ENCODE peak calls at places on chromosomes 13 and 19, in nine cellular contexts. K is prostate gland; Z is psoas muscle; V is breast epithelium; S is heart right ventricle; R is CD8-positive, alpha-beta T cell; C is sigmoid colon; L is vagina; I is body of pancreas. U is an unnamed sample. For H3K4me1, the result is how much of the 10 kb centered on the place peaks cover.

GRCh38 chr13:19181621-19182485 is at the start of gene TUBA3C:
- DNase-seq in K (peak), Z (no peak), V (peak), S (no peak), R (no peak), C (no peak), L (peak), I (no peak), U (no peak)

GRCh38 chr13:76707360-76707759 is 178.8 kb downstream of the KCTD12 start:
- DNase-seq in K (no peak), Z (no peak), V (no peak), S (no peak), R (no peak), C (no peak), L (no peak), I (no peak), U (no peak)

GRCh38 chr19:1384085-1384462 is 367 bp downstream of the NDUFS7 start:
- DNase-seq in K (no peak), Z (no peak), V (no peak), S (no peak), R (no peak), C (no peak), L (no peak), I (no peak), U (no peak)

GRCh38 chr19:43290568-43291359 is 21.4 kb upstream of the PSG9 start:
- DNase-seq in K (no peak), Z (no peak), V (no peak), S (no peak), R (no peak), C (no peak), L (no peak), I (no peak), U (no peak)

GRCh38 chr19:42229263-42229854 is 9.2 kb downstream of the ZNF526 start:
- DNase-seq in K (no peak), Z (no peak), V (no peak), S (no peak), R (no peak), C (no peak), L (no peak), I (no peak), U (no peak)

GRCh38 chr19:23867895-23868294 is 46.8 kb upstream of the ZNF726 start:
- DNase-seq in K (no peak), Z (no peak), V (no peak), S (no peak), R (no peak), C (no peak), L (no peak), I (no peak), U (no peak)

GRCh38 chr13:27374650-27375049 is 49.8 kb upstream of the GTF3A start:
- DNase-seq in K (peak), Z (peak), V (peak), S (peak), R (peak), C (peak), L (no peak), I (peak), U (no peak)

GRCh38 chr13:99144306-99144705 is 56.3 kb upstream of the UBAC2 start:
- DNase-seq in K (no peak), Z (no peak), V (no peak), S (no peak), R (no peak), C (no peak), L (no peak), I (no peak), U (no peak)

GRCh38 chr13:73411067-73411809 is 352.4 kb downstream of the KLF5 start:
- DNase-seq in K (no peak), Z (no peak), V (no peak), S (no peak), R (no peak), C (no peak), L (no peak), I (no peak), U (no peak)

GRCh38 chr19:10143700-10144099 is 24.0 kb upstream of the EIF3G start:
- DNase-seq in K (no peak), Z (no peak), V (no peak), S (no peak), R (no peak), C (no peak), L (no peak), I (no peak), U (no peak)

GRCh38 chr13:109572389-109572788 is 214.0 kb downstream of the IRS2 start:
- DNase-seq in K (no peak), Z (no peak), V (no peak), S (no peak), R (no peak), C (no peak), L (no peak), I (no peak), U (no peak)

GRCh38 chr19:31946491-31946890 is 398.9 kb upstream of the ZNF507 start:
- DNase-seq in K (no peak), Z (no peak), V (no peak), S (peak), R (no peak), C (no peak), L (no peak), I (no peak), U (no peak)

GRCh38 chr19:48321372-48321621 is 4.1 kb upstream of the EMP3 start:
- DNase-seq in K (peak), Z (peak), V (peak), S (peak), R (peak), C (peak), L (peak), I (peak), U (peak)
- H3K4me1 ChIP-seq in K (under half), Z (under half), V (under half), S (half or more), R (under half), C (under half), L (under half), I (under half), U (under half)

GRCh38 chr19:18350490-18350889 is 10.1 kb downstream of the PGPEP1 start:
- DNase-seq in K (no peak), Z (no peak), V (no peak), S (no peak), R (no peak), C (no peak), L (no peak), I (no peak), U (no peak)

GRCh38 chr19:18345296-18345695 is 4.9 kb downstream of the PGPEP1 start:
- DNase-seq in K (no peak), Z (no peak), V (no peak), S (no peak), R (no peak), C (no peak), L (no peak), I (no peak), U (no peak)

GRCh38 chr19:18349524-18350128 is 9.2 kb downstream of the PGPEP1 start:
- DNase-seq in K (peak), Z (peak), V (no peak), S (peak), R (no peak), C (no peak), L (no peak), I (peak), U (no peak)

GRCh38 chr19:18346091-18346490 is 5.7 kb downstream of the PGPEP1 start:
- DNase-seq in K (no peak), Z (no peak), V (peak), S (no peak), R (no peak), C (no peak), L (no peak), I (no peak), U (no peak)

DNA sequence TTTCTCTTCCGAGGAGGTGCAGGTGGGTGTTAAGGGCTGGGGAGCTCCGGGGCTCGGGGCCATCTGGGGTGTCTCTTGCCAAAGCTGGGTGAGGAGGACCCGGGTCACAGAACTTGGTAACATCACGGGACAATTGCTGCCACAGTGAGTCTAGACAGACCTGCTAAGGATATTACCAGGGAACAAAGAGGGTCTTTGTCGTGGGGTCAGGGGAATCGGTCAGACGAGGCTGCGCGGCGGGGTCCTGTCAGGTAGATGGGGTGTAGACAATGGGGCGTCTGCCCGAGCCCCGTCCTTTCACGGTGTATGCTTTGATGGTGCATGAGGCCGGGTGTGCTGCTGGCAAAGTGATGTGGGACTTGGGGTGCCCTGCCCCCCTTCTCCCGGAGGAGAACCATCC is 7.8 kb downstream of the PGPEP1 start:
- DNase-seq in K (no peak), Z (no peak), V (no peak), S (no peak), R (no peak), C (no peak), L (no peak), I (no peak), U (no peak)
- H3K4me3 ChIP-seq in K (no peak), Z (no peak), V (no peak), S (no peak), R (no peak), C (no peak), L (no peak), I (no peak), U (no peak)

DNA sequence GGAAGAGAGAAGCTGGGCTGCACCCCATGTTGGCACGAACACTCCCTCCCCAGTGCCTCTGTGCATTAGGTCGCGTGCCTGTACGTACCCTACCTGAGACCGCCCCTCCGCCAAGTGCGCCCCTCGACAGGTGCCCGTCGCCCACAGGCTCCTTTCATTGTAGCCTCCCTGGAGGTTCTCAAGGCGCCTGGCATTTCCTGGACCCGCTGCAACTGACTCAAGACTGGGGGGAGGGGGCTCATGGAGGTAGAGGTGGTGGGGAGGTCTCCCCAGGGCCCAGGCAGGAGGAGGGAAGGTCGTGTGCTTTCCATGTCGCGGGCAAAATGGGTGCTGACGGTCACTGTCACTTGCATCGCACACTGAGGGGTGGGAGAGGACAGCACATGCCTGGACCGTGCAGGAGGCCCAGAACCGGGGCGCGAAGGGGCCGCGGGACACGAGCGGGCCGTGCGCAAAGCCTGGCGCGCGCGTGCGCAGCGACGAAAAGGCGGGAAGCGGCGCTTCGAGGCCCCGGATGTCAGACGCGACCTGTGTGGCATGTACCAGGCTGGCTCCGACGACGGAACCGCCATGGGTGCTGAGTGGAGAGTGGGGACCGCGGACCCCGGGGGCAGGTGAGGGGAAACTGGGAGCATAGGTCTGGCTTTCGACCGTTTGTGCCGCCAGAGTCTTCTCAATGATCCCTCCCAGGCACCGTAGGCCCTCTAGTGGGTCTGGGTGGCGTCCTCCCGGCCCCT is 16.5 kb downstream of the NFIX start:
- DNase-seq in K (no peak), Z (no peak), V (no peak), S (no peak), R (no peak), C (no peak), L (no peak), I (no peak), U (no peak)
- H3K27ac ChIP-seq in K (peak), Z (peak), V (peak), S (peak), R (no peak), C (peak), L (peak), I (no peak), U (no peak)

GRCh38 chr19:40801449-40802299 is 2.7 kb downstream of the EGLN2 start:
- DNase-seq in K (no peak), Z (no peak), V (no peak), S (no peak), R (no peak), C (no peak), L (no peak), I (no peak), U (no peak)
- H3K4me1 ChIP-seq in K (half or more), Z (half or more), V (half or more), S (half or more), R (half or more), C (half or more), L (half or more), I (half or more), U (under half)

GRCh38 chr19:3585301-3586123 is at the start of gene GIPC3:
- DNase-seq in K (no peak), Z (no peak), V (no peak), S (no peak), R (no peak), C (no peak), L (no peak), I (no peak), U (no peak)

GRCh38 chr19:3589439-3589838 is 4.2 kb downstream of the GIPC3 start:
- DNase-seq in K (no peak), Z (no peak), V (no peak), S (no peak), R (no peak), C (no peak), L (no peak), I (no peak), U (no peak)

GRCh38 chr19:3586707-3587346 is 1.5 kb downstream of the GIPC3 start:
- DNase-seq in K (no peak), Z (no peak), V (no peak), S (no peak), R (no peak), C (no peak), L (no peak), I (peak), U (no peak)

GRCh38 chr19:3589949-3590348 is 4.7 kb downstream of the GIPC3 start:
- DNase-seq in K (no peak), Z (no peak), V (no peak), S (no peak), R (no peak), C (no peak), L (no peak), I (no peak), U (no peak)

GRCh38 chr19:3586124-3586626 is 897 bp downstream of the GIPC3 start:
- DNase-seq in K (no peak), Z (no peak), V (no peak), S (no peak), R (peak), C (no peak), L (no peak), I (no peak), U (no peak)
- H3K4me3 ChIP-seq in K (peak), Z (peak), V (peak), S (peak), R (peak), C (peak), L (peak), I (no peak), U (no peak)

GRCh38 chr19:38706792-38707511 is 37.3 kb downstream of the CAPN12 start:
- DNase-seq in K (no peak), Z (no peak), V (no peak), S (no peak), R (no peak), C (no peak), L (no peak), I (no peak), U (no peak)

GRCh38 chr19:38709671-38710415 is 34.4 kb downstream of the CAPN12 start:
- DNase-seq in K (no peak), Z (no peak), V (no peak), S (no peak), R (no peak), C (no peak), L (no peak), I (no peak), U (no peak)

GRCh38 chr19:38709119-38709518 is 35.2 kb downstream of the CAPN12 start:
- DNase-seq in K (no peak), Z (no peak), V (no peak), S (no peak), R (no peak), C (no peak), L (no peak), I (no peak), U (no peak)

GRCh38 chr19:38707512-38708114 is 36.7 kb downstream of the CAPN12 start:
- DNase-seq in K (peak), Z (peak), V (peak), S (peak), R (no peak), C (peak), L (no peak), I (peak), U (no peak)

DNA sequence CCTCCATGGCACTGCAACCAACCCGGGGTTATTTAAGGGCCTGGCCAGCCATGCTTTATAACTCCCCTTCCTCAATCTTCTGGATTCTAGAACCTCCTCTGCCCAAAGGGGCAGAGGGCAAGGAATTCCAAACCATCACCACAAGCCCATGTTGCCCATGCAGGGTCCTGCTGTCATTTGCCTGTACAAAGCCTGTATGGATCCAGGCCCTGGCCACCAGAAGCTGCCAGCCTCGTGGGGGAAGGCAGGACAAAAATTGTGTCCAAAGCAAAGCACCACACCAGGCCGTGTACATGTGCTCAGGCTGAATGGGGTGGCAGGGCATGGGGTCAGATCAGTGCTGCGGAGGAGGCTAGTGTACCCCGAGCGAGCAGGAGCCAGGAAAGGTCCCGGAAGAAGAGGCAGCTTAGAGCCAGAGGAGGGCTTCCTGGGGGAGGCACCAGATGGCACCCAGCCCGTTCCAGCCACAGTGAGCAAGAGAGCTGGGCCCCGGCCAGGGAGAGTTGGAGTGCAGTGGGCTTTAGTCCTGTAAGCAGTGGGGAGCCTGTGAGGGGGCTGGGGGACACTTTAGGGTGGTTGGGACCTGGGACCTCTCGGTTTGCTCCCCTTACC is 35.8 kb downstream of the CAPN12 start:
- DNase-seq in K (no peak), Z (no peak), V (no peak), S (no peak), R (no peak), C (no peak), L (no peak), I (no peak), U (no peak)
- H3K27ac ChIP-seq in K (peak), Z (peak), V (peak), S (peak), R (no peak), C (peak), L (peak), I (peak), U (peak)

GRCh38 chr19:16096281-16096855 is 15.3 kb upstream of the RAB8A start:
- DNase-seq in K (no peak), Z (no peak), V (no peak), S (no peak), R (no peak), C (no peak), L (no peak), I (no peak), U (no peak)
- H3K4me1 ChIP-seq in K (under half), Z (under half), V (under half), S (under half), R (under half), C (half or more), L (under half), I (under half), U (under half)

DNA sequence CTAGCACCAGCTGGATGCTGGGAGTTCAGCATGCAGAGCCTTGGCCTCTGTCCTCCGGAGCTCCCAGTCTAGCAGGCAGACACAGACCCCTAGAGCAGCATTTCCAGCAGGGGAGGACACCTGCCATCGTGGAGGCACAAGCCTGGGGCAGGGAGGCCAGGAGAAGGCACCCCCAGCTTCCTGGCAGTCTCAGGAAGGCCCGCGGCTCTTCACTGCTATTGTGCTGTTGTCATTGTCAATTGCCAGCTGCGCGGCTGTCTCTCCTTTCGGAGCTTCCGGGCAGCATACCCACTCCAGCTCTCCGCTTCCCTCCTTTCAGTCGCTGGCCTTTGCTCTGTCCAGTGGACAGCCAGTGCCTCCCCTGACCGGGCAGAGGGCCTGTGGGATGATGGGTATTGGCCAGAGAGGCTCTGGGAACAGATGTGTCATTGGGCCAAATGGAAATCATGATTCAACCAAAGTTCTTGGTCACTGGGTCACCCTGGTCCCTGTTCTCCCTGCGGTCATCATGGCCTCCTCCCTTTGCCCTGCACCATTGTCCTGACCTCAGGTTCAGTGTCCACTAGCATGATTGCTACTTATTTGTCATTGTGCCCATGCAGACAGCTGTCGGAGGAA is 93.0 kb downstream of the SLC7A1 start:
- DNase-seq in K (no peak), Z (no peak), V (no peak), S (no peak), R (no peak), C (no peak), L (no peak), I (no peak), U (no peak)
- H3K4me3 ChIP-seq in K (no peak), Z (peak), V (no peak), S (no peak), R (no peak), C (no peak), L (no peak), I (no peak), U (no peak)

DNA sequence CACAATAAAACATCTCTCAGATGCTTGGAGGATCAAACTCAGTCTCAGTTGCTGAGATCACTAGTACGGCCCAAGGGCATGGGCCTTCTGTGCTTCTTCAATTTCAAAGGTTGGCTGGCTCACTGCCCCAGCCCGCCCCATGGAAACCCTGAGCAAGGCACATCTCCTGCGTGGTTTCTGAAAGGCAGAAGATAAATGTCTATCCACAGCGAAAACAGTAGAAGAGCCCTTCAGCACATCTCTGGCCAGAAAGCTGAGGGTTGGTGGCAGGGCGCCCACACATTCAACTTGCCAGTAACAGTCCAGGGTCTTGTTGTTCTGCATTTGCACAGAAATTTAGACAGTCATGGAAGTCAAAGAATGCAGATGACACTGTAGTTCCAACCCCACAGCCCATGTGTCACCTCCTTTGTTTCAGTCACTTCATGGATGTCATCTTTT is 24.0 kb upstream of the KATNAL1 start:
- DNase-seq in K (no peak), Z (peak), V (no peak), S (no peak), R (no peak), C (peak), L (no peak), I (no peak), U (no peak)
- H3K27ac ChIP-seq in K (no peak), Z (no peak), V (peak), S (no peak), R (no peak), C (peak), L (peak), I (no peak), U (no peak)

GRCh38 chr13:42047561-42048322 is 706 bp upstream of the DGKH start:
- DNase-seq in K (peak), Z (peak), V (peak), S (peak), R (peak), C (peak), L (no peak), I (peak), U (no peak)

GRCh38 chr13:42048625-42049453 is at the start of gene DGKH:
- DNase-seq in K (peak), Z (peak), V (peak), S (peak), R (peak), C (peak), L (no peak), I (peak), U (peak)

GRCh38 chr13:42048323-42048624 is 174 bp upstream of the DGKH start:
- DNase-seq in K (peak), Z (no peak), V (no peak), S (no peak), R (no peak), C (no peak), L (no peak), I (no peak), U (no peak)

GRCh38 chr13:42046448-42046847 is 2.0 kb upstream of the DGKH start:
- DNase-seq in K (no peak), Z (no peak), V (no peak), S (no peak), R (no peak), C (no peak), L (no peak), I (no peak), U (no peak)

GRCh38 chr13:42049454-42049780 is 969 bp downstream of the DGKH start:
- DNase-seq in K (no peak), Z (no peak), V (no peak), S (no peak), R (no peak), C (no peak), L (no peak), I (no peak), U (no peak)
- H3K4me1 ChIP-seq in K (under half), Z (under half), V (under half), S (under half), R (under half), C (under half), L (under half), I (under half), U (under half)

U was measured in RWPE2.